ENCODE peak calls at places on chromosome 16, in six cellular contexts. Y is GM12878, I is K562, V is GM12891, X is HepG2, U is H1. J is an unnamed sample.

GRCh38 chr16:56672761-56673536 is 3.3 kb downstream of the MT1H start:
- DNase-seq in V (no peak), U (no peak), I (no peak), X (no peak), Y (no peak), J (no peak)

GRCh38 chr16:70685938-70686375 is at the start of gene MTSS2:
- DNase-seq in I (peak; percentile 93), V (peak; percentile 74), Y (no peak), U (no peak), X (peak; percentile 80), J (no peak)

GRCh38 chr16:8868272-8869211 is at the start of gene CARHSP1:
- DNase-seq in X (peak; percentile 93), I (peak; percentile 97), V (peak; percentile 95), U (peak; percentile 49), Y (peak; percentile 51), J (peak; percentile 94)

GRCh38 chr16:86601356-86601755 is 23.0 kb downstream of the FOXL1 start:
- DNase-seq in X (no peak), Y (no peak), U (no peak), V (no peak), I (no peak), J (no peak)

GRCh38 chr16:64152010-64152767 is 969.7 kb downstream of the CDH11 start:
- DNase-seq in U (no peak), X (no peak), V (no peak), I (no peak), Y (no peak), J (no peak)

GRCh38 chr16:81843243-81843582 is 64.1 kb downstream of the PLCG2 start:
- DNase-seq in Y (no peak), I (no peak), U (no peak), X (no peak), V (no peak), J (no peak)

GRCh38 chr16:31561698-31562233 is 34.1 kb downstream of the AHSP start:
- DNase-seq in X (no peak), Y (no peak), V (no peak), U (no peak), I (no peak), J (no peak)

GRCh38 chr16:81401035-81401950 is 43.3 kb upstream of the CMIP start:
- DNase-seq in Y (no peak), U (no peak), V (no peak), I (peak; percentile 65), X (peak; percentile 12), J (no peak)

GRCh38 chr16:85393674-85394510 is 219.2 kb upstream of the GSE1 start:
- DNase-seq in Y (no peak), V (peak; percentile 97), U (no peak), X (no peak), I (peak; percentile 93), J (peak; percentile 96)

GRCh38 chr16:85396879-85397871 is 215.9 kb upstream of the GSE1 start:
- DNase-seq in U (no peak), X (peak; percentile 49), Y (no peak), I (peak; percentile 81), V (peak; percentile 61), J (peak; percentile 58)

GRCh38 chr16:85395913-85396878 is 216.9 kb upstream of the GSE1 start:
- DNase-seq in V (no peak), U (no peak), I (no peak), X (no peak), Y (no peak), J (no peak)

GRCh38 chr16:85394511-85395206 is 218.5 kb upstream of the GSE1 start:
- DNase-seq in U (no peak), V (no peak), X (no peak), I (no peak), Y (no peak), J (no peak)

GRCh38 chr16:85395207-85395912 is 217.8 kb upstream of the GSE1 start:
- DNase-seq in U (no peak), Y (peak; percentile 24), I (peak; percentile 80), V (peak; percentile 54), X (peak; percentile 37), J (no peak)
- TF ChIP-seq POLR2A in U (no peak), Y (no peak), I (no peak), V (no peak), X (no peak), J (no peak)

DNA sequence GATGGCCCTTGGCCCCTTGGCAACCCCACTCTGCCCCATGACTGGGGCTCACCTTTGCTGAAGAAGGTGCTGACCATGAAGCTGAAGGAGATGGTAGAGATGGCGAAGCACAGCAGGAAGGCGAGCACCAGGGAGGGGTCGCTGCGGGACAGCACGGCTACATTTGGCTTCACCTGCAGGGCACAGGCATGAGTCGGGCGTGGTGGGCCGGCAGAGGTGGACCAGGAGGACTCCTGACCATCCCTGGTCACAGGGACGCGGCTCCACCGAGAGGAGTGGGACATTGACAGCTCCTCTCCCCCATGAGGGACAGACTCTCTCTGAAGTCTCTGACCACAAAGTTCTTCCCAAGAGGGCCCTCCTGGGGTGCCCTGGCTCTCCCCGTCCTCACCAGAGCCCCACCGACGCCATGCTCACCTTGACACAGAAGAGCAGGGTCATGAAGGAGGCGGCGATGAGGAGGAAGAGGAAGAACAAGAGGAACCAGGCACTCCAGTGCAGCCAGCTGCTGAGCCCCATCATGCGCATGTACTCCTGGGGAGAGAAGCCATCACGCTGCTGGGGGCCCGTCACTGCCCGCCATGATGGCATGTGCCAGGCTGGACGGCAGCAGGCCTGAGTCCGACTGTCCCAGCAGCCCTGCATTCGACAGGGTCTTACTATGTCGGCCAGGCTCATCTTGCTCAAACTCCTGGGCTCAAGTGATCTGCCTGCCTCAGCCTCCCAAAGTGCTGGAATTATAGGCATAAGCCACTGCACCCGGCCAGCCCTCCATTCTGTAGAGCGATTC is 23.1 kb downstream of the ABCA3 start:
- DNase-seq in I (no peak), X (no peak), U (no peak), V (no peak), Y (no peak), J (no peak)
- TF ChIP-seq TAF1 in I (no peak), X (no peak), U (no peak), V (no peak), Y (no peak), J (no peak)

DNA sequence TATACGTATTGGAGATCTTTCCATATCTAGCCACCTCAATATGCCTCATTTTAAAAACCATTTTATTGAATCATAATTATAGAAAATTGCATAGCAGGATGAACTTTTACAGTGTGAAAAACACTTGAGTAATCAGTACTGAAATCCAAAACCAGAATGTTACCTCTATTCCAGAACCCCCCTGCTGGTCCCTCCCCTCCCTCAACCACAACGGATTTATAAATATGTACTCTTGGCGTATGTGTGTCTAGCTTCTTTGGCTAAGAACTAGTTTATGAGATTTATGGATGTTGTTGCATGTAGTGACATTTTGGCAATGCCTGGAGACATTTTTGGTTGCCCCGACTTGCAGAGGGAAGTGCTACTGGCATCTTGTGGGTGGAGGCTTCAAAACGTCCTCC is 23.4 kb downstream of the ITPRIPL2 start:
- DNase-seq in X (no peak), Y (no peak), V (no peak), I (no peak), U (no peak), J (no peak)
- TF ChIP-seq POLR2AphosphoS5 in X (no peak), Y (no peak), V (no peak), I (no peak), U (no peak), J (no peak)

GRCh38 chr16:53486230-53486629 is 16.8 kb downstream of the AKTIP start:
- DNase-seq in X (no peak), Y (no peak), V (no peak), I (no peak), U (no peak), J (no peak)
- TF ChIP-seq POLR2A in X (no peak), Y (no peak), V (no peak), I (no peak), U (no peak), J (no peak)

DNA sequence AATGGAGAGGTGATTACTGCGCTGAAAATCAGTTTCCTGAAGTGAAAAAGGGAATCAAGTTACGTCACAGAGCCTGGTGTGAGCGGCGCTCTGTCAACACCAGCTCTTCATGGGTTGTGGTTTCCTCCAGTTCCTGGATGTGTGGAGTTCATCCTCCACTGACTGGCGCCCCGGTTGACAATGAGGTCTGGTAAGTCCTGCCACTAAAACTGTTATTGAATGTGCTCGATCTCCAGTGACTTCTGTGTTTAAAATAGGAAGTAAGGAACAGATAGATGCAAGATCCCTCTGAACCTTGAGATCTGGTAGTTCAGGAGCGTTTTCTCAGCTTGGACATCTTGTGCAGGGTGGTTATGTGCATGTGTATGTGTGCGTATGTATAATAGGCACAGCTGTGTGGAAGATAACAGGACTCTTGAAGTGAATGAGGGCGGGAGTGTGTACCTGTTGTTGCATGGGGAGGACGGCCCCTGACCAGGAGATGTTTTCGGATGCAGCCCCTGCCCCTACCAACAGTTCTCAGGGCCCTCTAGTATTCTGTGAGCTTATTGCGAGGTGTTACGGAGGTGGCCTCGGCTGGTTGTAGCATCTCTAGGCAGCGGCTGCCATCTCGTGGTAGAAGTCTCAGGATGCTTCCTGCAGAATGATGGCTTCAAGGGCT is 22.0 kb upstream of the GOT2 start:
- DNase-seq in U (peak; percentile 61), X (peak; percentile 81), Y (no peak), I (peak; percentile 61), V (peak; percentile 49), J (peak; percentile 37)
- TF ChIP-seq TAF1 in U (no peak), X (no peak), Y (no peak), I (no peak), V (no peak), J (no peak)

GRCh38 chr16:30561212-30561816 is 3.1 kb upstream of the ZNF764 start:
- DNase-seq in I (no peak), V (no peak), X (no peak), U (no peak), Y (no peak), J (peak; percentile 47)
- TF ChIP-seq POLR2AphosphoS5 in I (no peak), V (no peak), X (no peak), U (no peak), Y (no peak), J (no peak)

GRCh38 chr16:2035431-2036199 is 8.9 kb downstream of the NHERF2 start:
- DNase-seq in X (peak; percentile 84), I (no peak), Y (no peak), U (no peak), V (no peak), J (no peak)
- TF ChIP-seq POLR2A in X (peak; percentile 51), I (no peak), Y (no peak), U (no peak), V (no peak), J (no peak)